ENCODE peak calls at places on chromosomes 3 and 15, in five cellular contexts. One of them, this sample, is unnamed.
A peak's percentile ranks its signal among the peaks of the same experiment; 100 is the strongest.

GRCh38 chr3:195774917-195775316 is 36.8 kb downstream of the MUC4 start:
- DNase-seq in A549: peak; percentile 58
- DNase-seq in HepG2: peak; percentile 16
- DNase-seq in K562: peak; percentile 67
- DNase-seq in GM12878: no peak
- DNase-seq in this sample: peak; percentile 81

GRCh38 chr3:60303160-60303559 is 948.1 kb downstream of the FHIT start:
- DNase-seq in A549: no peak
- DNase-seq in HepG2: no peak
- DNase-seq in K562: no peak
- DNase-seq in GM12878: no peak
- DNase-seq in this sample: no peak

GRCh38 chr15:74336061-74337005 is 31.1 kb downstream of the CYP11A1 start:
- DNase-seq in A549: no peak
- DNase-seq in HepG2: no peak
- DNase-seq in K562: no peak
- DNase-seq in GM12878: no peak
- DNase-seq in this sample: no peak

GRCh38 chr3:60047426-60048200 is 997.8 kb upstream of the CFAP20DC start:
- DNase-seq in A549: no peak
- DNase-seq in HepG2: no peak
- DNase-seq in K562: no peak
- DNase-seq in GM12878: no peak
- DNase-seq in this sample: no peak

GRCh38 chr3:71066356-71066755 is 517.2 kb downstream of the FOXP1 start:
- DNase-seq in A549: no peak
- DNase-seq in HepG2: no peak
- DNase-seq in K562: peak; percentile 46
- DNase-seq in GM12878: no peak
- DNase-seq in this sample: peak; percentile 55

GRCh38 chr3:130894130-130894872 is 417 bp downstream of the ATP2C1 start:
- DNase-seq in A549: peak; percentile 4
- DNase-seq in HepG2: peak; percentile 2
- DNase-seq in K562: peak; percentile 54
- DNase-seq in GM12878: no peak
- DNase-seq in this sample: peak; percentile 61

GRCh38 chr15:39172380-39173281 is 408.2 kb upstream of the THBS1 start:
- DNase-seq in A549: no peak
- DNase-seq in HepG2: peak; percentile 67
- DNase-seq in K562: no peak
- DNase-seq in GM12878: no peak
- DNase-seq in this sample: no peak

GRCh38 chr3:143157957-143158548 is 38.5 kb downstream of the CHST2 start:
- DNase-seq in A549: no peak
- DNase-seq in HepG2: no peak
- DNase-seq in K562: no peak
- DNase-seq in GM12878: no peak
- DNase-seq in this sample: no peak

GRCh38 chr3:196513697-196514349 is 1.3 kb downstream of the SMCO1 start:
- DNase-seq in A549: no peak
- DNase-seq in HepG2: no peak
- DNase-seq in K562: no peak
- DNase-seq in GM12878: no peak
- DNase-seq in this sample: no peak

GRCh38 chr15:68818671-68819450 is 1.8 kb downstream of the ANP32A start:
- DNase-seq in A549: peak; percentile 67
- DNase-seq in HepG2: peak; percentile 24
- DNase-seq in K562: peak; percentile 67
- DNase-seq in GM12878: no peak
- DNase-seq in this sample: peak; percentile 68

GRCh38 chr3:142536519-142536918 is 42.0 kb downstream of the ATR start:
- DNase-seq in A549: no peak
- DNase-seq in HepG2: peak; percentile 24
- DNase-seq in K562: no peak
- DNase-seq in GM12878: no peak
- DNase-seq in this sample: no peak

GRCh38 chr3:164730810-164731209 is 347.5 kb downstream of the SI start:
- DNase-seq in A549: no peak
- DNase-seq in HepG2: no peak
- DNase-seq in K562: no peak
- DNase-seq in GM12878: no peak
- DNase-seq in this sample: peak; percentile 32

GRCh38 chr3:129317014-129317771 is 38.5 kb downstream of the HMCES start:
- DNase-seq in A549: no peak
- DNase-seq in HepG2: no peak
- DNase-seq in K562: no peak
- DNase-seq in GM12878: no peak
- DNase-seq in this sample: no peak

GRCh38 chr3:81744366-81744765 is 17.1 kb downstream of the GBE1 start:
- DNase-seq in A549: peak; percentile 83
- DNase-seq in HepG2: peak; percentile 37
- DNase-seq in K562: peak; percentile 38
- DNase-seq in GM12878: no peak
- DNase-seq in this sample: peak; percentile 17

GRCh38 chr3:139477710-139478640 is 1.7 kb upstream of the RBP2 start:
- DNase-seq in A549: no peak
- DNase-seq in HepG2: no peak
- DNase-seq in K562: no peak
- DNase-seq in GM12878: no peak
- DNase-seq in this sample: no peak

GRCh38 chr3:170563712-170564423 is 22.0 kb downstream of the SLC7A14 start:
- DNase-seq in A549: no peak
- DNase-seq in HepG2: no peak
- DNase-seq in K562: peak; percentile 35
- DNase-seq in GM12878: peak; percentile 23
- DNase-seq in this sample: peak; percentile 4

GRCh38 chr15:47885921-47886320 is 168.6 kb downstream of the SEMA6D start:
- DNase-seq in A549: no peak
- DNase-seq in HepG2: no peak
- DNase-seq in K562: no peak
- DNase-seq in GM12878: no peak
- DNase-seq in this sample: peak; percentile 27

DNA sequence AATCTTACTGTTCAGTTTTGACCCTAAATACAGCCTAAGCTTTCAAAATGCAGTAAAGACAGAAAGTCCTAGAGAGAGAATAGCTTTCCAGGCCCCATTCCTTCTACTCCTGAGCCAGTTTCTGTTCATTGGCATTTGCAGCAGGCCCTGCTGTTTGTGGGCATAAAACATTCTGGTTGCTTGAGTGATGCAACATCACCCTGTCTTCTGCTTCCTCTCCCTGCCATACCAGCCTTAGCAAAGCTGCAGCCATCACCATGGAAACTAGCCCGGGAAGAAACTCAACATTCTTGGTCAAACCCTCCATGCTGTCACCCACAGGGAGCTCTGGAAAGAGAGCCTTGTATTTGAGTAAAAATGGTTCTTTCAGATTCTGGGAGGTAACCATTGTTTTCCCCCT is 325.7 kb downstream of the MAGI1 start:
- DNase-seq in A549: no peak
- DNase-seq in HepG2: no peak
- DNase-seq in K562: no peak
- DNase-seq in GM12878: no peak
- DNase-seq in this sample: peak; percentile 82
- TF ChIP-seq REST in A549: no peak
- TF ChIP-seq REST in HepG2: no peak
- TF ChIP-seq REST in K562: no peak
- TF ChIP-seq REST in GM12878: no peak
- TF ChIP-seq REST in this sample: no peak

GRCh38 chr15:64781299-64781698 is 5.9 kb upstream of the RBPMS2 start:
- DNase-seq in A549: no peak
- DNase-seq in HepG2: no peak
- DNase-seq in K562: no peak
- DNase-seq in GM12878: no peak
- DNase-seq in this sample: no peak
- TF ChIP-seq JUNB in A549: no peak
- TF ChIP-seq JUNB in HepG2: no peak
- TF ChIP-seq JUNB in K562: no peak
- TF ChIP-seq JUNB in GM12878: no peak
- TF ChIP-seq JUNB in this sample: no peak

GRCh38 chr3:12750658-12751071 is 8.4 kb downstream of the TMEM40 start:
- DNase-seq in A549: no peak
- DNase-seq in HepG2: no peak
- DNase-seq in K562: no peak
- DNase-seq in GM12878: peak; percentile 48
- DNase-seq in this sample: no peak
- TF ChIP-seq REST in A549: no peak
- TF ChIP-seq REST in HepG2: no peak
- TF ChIP-seq REST in K562: no peak
- TF ChIP-seq REST in GM12878: no peak
- TF ChIP-seq REST in this sample: no peak

GRCh38 chr3:51967384-51968174 is at the start of gene PCBP4:
- DNase-seq in A549: no peak
- DNase-seq in HepG2: peak; percentile 70
- DNase-seq in K562: peak; percentile 60
- DNase-seq in GM12878: no peak
- DNase-seq in this sample: peak; percentile 70
- TF ChIP-seq JUNB in A549: no peak
- TF ChIP-seq JUNB in HepG2: no peak
- TF ChIP-seq JUNB in K562: no peak
- TF ChIP-seq JUNB in GM12878: no peak
- TF ChIP-seq JUNB in this sample: no peak

GRCh38 chr3:10017636-10018292 is 8.5 kb upstream of the FANCD2 start:
- DNase-seq in A549: no peak
- DNase-seq in HepG2: no peak
- DNase-seq in K562: no peak
- DNase-seq in GM12878: no peak
- DNase-seq in this sample: no peak
- TF ChIP-seq REST in A549: no peak
- TF ChIP-seq REST in HepG2: no peak
- TF ChIP-seq REST in K562: no peak
- TF ChIP-seq REST in GM12878: no peak
- TF ChIP-seq REST in this sample: no peak

GRCh38 chr3:113104746-113105479 is 106.4 kb upstream of the BOC start:
- DNase-seq in A549: no peak
- DNase-seq in HepG2: no peak
- DNase-seq in K562: no peak
- DNase-seq in GM12878: no peak
- DNase-seq in this sample: peak; percentile 21
- TF ChIP-seq JUNB in A549: no peak
- TF ChIP-seq JUNB in HepG2: no peak
- TF ChIP-seq JUNB in K562: no peak
- TF ChIP-seq JUNB in GM12878: no peak
- TF ChIP-seq JUNB in this sample: no peak

This sample was measured in GM23338.